ENCODE peak calls at places on chromosomes 13 and 19, in five cellular contexts. S is HFF-Myc, B is AG09309, P is K562, F is NB4. G is an unnamed sample.

GRCh38 chr19:3360494-3361383 is 5.6 kb upstream of the NFIC start:
- DNase-seq in F (peak), B (no peak), S (no peak), P (peak), G (no peak)

GRCh38 chr19:16366433-16367268 is 42.0 kb downstream of the KLF2 start:
- DNase-seq in B (no peak), P (no peak), F (peak), S (no peak), G (no peak)

GRCh38 chr13:104976964-104977363 is 1558.5 kb downstream of the EFNB2 start:
- DNase-seq in F (peak), S (no peak), P (no peak), B (no peak), G (no peak)

GRCh38 chr19:52277471-52277870 is 8.1 kb downstream of the ZNF766 start:
- DNase-seq in S (no peak), B (no peak), F (no peak), P (no peak), G (no peak)

GRCh38 chr19:36528921-36529518 is 949 bp upstream of the ZNF260 start:
- DNase-seq in S (no peak), P (peak), F (peak), B (no peak), G (peak)

GRCh38 chr13:75831389-75831788 is 195.3 kb downstream of the LMO7 start:
- DNase-seq in S (no peak), P (no peak), F (no peak), B (no peak), G (no peak)

GRCh38 chr13:100828226-100828625 is 153.6 kb upstream of the TMTC4 start:
- DNase-seq in P (no peak), B (no peak), F (peak), S (no peak), G (peak)

GRCh38 chr19:17339088-17339741 is 1.9 kb downstream of the GTPBP3 start:
- DNase-seq in S (no peak), P (peak), B (no peak), F (no peak), G (no peak)

GRCh38 chr13:85411608-85412007 is 387.6 kb downstream of the SLITRK6 start:
- DNase-seq in B (no peak), P (no peak), F (no peak), S (no peak), G (no peak)

GRCh38 chr19:12163841-12164240 is 945 bp downstream of the ZNF136 start:
- DNase-seq in P (no peak), S (no peak), B (peak), F (peak), G (no peak)

GRCh38 chr13:76687467-76687866 is 198.7 kb downstream of the KCTD12 start:
- DNase-seq in P (no peak), F (no peak), S (no peak), B (no peak), G (no peak)

GRCh38 chr19:43229315-43229714 is 23.9 kb upstream of the PSG4 start:
- DNase-seq in S (no peak), B (no peak), F (peak), P (peak), G (no peak)

GRCh38 chr13:32029684-32030083 is 1.9 kb upstream of the FRY start:
- DNase-seq in F (no peak), P (no peak), B (no peak), S (no peak), G (no peak)

GRCh38 chr19:28929026-28929425 is 283.9 kb downstream of the UQCRFS1 start:
- DNase-seq in B (no peak), S (no peak), F (no peak), P (no peak), G (no peak)

GRCh38 chr13:72686766-72687165 is 40.7 kb downstream of the MZT1 start:
- DNase-seq in F (no peak), P (no peak), S (no peak), B (no peak), G (no peak)

GRCh38 chr19:46068345-46069258 is 27.8 kb upstream of the IGFL4 start:
- DNase-seq in B (peak), P (no peak), F (peak), S (peak), G (no peak)

GRCh38 chr13:106033634-106034033 is 501.8 kb downstream of the EFNB2 start:
- DNase-seq in S (no peak), P (no peak), F (peak), B (peak), G (no peak)

GRCh38 chr13:94280357-94280756 is 199.1 kb downstream of the DCT start:
- DNase-seq in F (no peak), B (no peak), S (no peak), P (no peak), G (no peak)

GRCh38 chr13:70188567-70188966 is 80.3 kb upstream of the KLHL1 start:
- DNase-seq in P (no peak), S (no peak), F (no peak), B (no peak), G (no peak)

GRCh38 chr13:39317284-39317683 is 279.0 kb downstream of the NHLRC3 start:
- DNase-seq in P (no peak), B (no peak), S (no peak), F (no peak), G (no peak)

GRCh38 chr19:13834308-13834790 is 39.1 kb downstream of the ZSWIM4 start:
- DNase-seq in S (no peak), P (no peak), F (no peak), B (no peak), G (no peak)

GRCh38 chr19:5113101-5113557 is 144.2 kb downstream of the KDM4B start:
- DNase-seq in F (no peak), S (no peak), B (peak), P (no peak), G (no peak)

GRCh38 chr13:29369060-29369743 is 226.3 kb downstream of the SLC7A1 start:
- DNase-seq in S (peak), F (peak), P (peak), B (no peak), G (peak)
- TF ChIP-seq CTCF in S (peak), F (peak), P (peak), B (peak), G (peak)

GRCh38 chr19:15074371-15074770 is 7.6 kb upstream of the OR1I1 start:
- DNase-seq in P (no peak), B (no peak), F (no peak), S (no peak), G (no peak)

GRCh38 chr19:15075801-15076200 is 6.2 kb upstream of the OR1I1 start:
- DNase-seq in S (no peak), F (no peak), P (no peak), B (no peak), G (no peak)

DNA sequence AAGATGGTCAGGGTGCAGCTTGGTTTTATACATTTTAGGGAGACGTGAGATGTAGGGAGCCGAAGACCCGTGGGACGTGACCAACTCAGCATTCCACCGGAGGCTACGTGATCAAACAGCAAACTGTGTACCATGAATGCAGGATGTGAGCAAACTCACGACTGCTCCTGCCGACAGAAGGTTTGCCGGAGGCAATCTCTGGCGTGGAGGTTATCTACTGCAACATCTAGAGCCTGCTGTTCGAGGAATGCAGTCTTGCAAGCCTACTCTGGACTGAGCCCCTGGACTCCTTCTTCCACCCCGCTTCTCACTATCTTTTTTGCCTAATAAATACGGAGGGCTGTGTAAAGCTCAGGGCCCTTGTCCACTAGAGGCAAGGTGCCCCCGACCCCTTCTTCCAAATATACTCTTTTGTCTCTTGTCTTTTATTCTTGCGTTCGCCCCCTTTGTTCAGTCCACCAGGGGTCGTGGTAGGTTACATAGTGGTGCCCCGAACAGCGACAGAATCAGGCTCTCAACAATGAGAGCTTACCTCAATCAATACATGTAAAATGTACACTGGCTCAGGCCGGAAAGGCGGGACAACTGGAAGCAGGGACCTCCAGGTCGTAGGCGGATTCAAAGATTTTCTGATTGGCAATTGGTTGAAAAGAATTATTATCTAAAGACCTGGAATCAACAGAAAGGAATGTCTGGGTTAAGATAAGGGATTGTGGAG is 8.9 kb upstream of the OR1I1 start:
- DNase-seq in F (no peak), P (peak), S (no peak), B (no peak), G (peak)
- TF ChIP-seq CTCF in F (no peak), P (peak), S (no peak), B (no peak), G (no peak)

DNA sequence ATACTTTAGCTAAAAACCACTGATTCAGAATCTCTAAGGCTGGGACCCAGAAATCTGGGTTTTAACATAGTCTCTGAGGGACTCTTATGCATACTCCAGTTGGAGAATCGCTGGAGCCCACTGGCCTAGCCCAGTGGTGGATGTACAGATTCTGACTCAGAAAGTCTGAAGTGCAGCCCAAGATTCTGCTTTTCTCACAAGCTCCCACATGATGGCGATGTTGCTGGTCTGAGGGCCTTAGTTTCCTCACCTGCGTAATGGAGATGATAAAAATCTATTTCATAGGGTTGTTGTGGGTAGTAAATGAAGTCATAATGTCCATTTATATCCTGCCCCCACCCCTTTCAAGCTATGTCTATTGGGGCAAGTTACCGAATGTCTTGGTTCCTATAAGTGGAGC is 7.7 kb upstream of the CDADC1 start:
- DNase-seq in S (no peak), P (peak), F (peak), B (no peak), G (peak)
- TF ChIP-seq CTCF in S (peak), P (peak), F (peak), B (peak), G (no peak)

DNA sequence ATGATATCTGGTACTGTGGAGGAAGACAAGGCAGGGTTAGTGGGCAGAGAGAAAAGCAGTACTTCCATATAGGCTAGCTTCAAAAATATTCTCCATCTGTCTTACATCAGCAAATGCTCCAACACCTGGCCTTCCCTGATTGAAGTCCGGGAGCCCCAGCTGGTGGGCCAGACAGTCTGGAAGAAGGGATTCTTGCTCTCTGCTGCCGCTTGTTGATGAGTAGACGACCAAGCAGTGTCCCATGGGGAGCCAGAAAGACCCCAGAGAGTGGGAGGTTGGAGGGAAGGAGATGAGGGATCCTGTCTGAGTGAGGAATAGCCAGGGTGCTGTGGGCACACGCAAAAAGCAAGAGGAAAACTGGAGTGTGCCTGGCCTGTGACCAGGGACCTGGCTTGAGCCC is 95.1 kb downstream of the ATP8A2 start:
- DNase-seq in P (no peak), B (no peak), F (no peak), S (no peak), G (no peak)
- TF ChIP-seq CTCF in P (peak), B (no peak), F (no peak), S (no peak), G (no peak)

GRCh38 chr13:111115841-111116500 is 861 bp downstream of the ARHGEF7 start:
- DNase-seq in F (no peak), B (peak), S (peak), P (no peak), G (peak)
- TF ChIP-seq CTCF in F (no peak), B (no peak), S (no peak), P (no peak), G (no peak)

GRCh38 chr13:112586334-112586733 is 1.6 kb downstream of the TUBGCP3 start:
- DNase-seq in P (no peak), F (peak), S (no peak), B (no peak), G (no peak)

GRCh38 chr13:112587359-112587766 is 590 bp downstream of the TUBGCP3 start:
- DNase-seq in F (peak), S (no peak), P (peak), B (peak), G (peak)

GRCh38 chr13:112583592-112584277 is 4.2 kb downstream of the TUBGCP3 start:
- DNase-seq in F (peak), S (no peak), B (no peak), P (peak), G (no peak)

GRCh38 chr13:112588490-112589297 is 741 bp upstream of the TUBGCP3 start:
- DNase-seq in B (no peak), F (peak), S (no peak), P (no peak), G (no peak)

DNA sequence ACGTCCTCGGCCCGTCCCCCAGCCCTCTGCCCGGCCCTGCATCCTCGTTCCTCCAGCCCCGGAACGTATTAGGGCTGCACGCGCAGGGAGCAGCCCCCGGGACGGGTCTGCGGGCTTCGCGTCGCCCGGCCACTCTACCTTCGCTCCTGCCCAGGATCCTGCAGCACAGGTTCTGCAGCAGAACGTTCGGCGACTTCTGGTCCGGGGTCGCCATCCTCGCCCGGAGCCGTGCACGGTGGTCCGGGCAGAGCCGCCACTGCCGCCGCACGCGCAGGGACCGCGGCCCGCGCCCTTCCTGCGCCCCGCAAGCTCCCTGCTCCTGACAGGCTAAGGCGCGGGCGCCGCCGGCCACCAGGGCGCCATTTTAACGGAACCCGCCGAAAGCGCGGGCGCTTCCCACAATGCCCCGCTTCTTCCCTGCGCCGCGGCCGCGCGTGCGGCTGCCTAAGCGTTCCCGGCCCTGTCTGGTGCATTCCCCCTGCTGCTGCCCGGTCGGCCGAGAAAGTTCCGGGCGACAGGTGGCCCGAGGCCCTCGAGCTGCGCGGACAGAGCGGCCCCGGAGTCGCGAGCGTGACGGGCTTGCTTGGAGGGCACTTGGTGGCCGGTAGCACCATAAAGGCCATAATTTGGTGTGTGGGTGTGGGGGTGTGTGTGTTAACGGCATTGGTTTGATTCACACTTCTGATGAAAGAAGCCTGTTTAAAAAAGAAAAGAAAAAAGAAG is at the start of gene TUBGCP3:
- DNase-seq in F (peak), B (peak), S (no peak), P (peak), G (peak)
- TF ChIP-seq CTCF in F (no peak), B (no peak), S (no peak), P (no peak), G (no peak)

DNA sequence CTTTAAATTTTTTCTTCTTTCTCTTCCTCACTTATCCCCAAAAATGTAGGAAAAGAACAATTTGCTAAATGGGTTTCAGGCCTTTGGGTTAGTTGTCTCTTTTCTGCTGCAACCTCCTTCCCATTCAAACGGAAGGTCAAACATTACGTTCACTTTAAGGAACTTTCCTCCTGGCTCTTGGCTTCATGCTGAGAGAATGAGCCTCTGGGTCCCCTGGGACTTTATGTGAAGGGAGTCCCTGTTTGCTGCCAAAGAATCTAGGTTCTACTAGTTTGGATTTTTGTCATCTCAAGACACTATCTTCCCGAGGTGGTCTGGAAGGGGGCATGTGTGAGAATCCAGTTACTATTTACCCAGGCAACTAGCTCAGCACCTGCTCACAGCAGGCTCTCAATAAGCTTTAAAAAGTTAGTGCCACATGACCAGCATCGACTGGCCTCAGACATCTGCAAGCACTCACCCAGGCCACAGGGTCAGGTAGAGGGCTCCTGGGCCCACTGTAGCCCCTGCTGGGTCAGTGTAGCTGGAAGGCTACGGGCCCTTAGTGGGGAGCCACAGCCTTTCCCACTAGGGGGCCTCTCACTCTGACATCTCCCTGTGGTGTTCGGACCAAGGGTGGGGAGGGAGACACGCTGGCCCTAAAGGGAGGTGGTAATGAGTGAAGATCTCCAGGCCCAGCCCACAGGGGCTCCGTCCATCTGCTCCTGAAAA is 40.5 kb downstream of the FAM124A start:
- DNase-seq in P (peak), F (peak), S (no peak), B (no peak), G (no peak)
- TF ChIP-seq CTCF in P (peak), F (peak), S (no peak), B (peak), G (no peak)

GRCh38 chr19:33311326-33311682 is 9.0 kb upstream of the CEBPA start:
- DNase-seq in B (no peak), P (peak), F (no peak), S (no peak), G (no peak)
- TF ChIP-seq CTCF in B (peak), P (peak), F (peak), S (peak), G (no peak)